ENCODE peak calls at places on chromosomes 1 and 21, in nine cellular contexts. G, Z, Q, R, T, D, S, A and K are unnamed samples.

GRCh38 chr1:3174487-3175247 is 105.7 kb downstream of the PRDM16 start:
- DNase-seq in A (peak), S (peak), D (no peak), Z (no peak), R (no peak), T (no peak), G (peak), Q (peak), K (no peak)

GRCh38 chr1:109040627-109041613 is 982 bp downstream of the WDR47 start:
- DNase-seq in Z (peak), G (peak), Q (peak), D (no peak), T (no peak), S (peak), A (peak), R (no peak), K (peak)

GRCh38 chr1:201268604-201269151 is 14.6 kb upstream of the PKP1 start:
- DNase-seq in G (peak), S (no peak), A (peak), R (no peak), Z (no peak), Q (peak), T (peak), D (peak), K (peak)

GRCh38 chr1:217364220-217364619 is 266.7 kb downstream of the GPATCH2 start:
- DNase-seq in T (no peak), A (no peak), R (no peak), Z (no peak), G (no peak), Q (no peak), S (no peak), D (no peak), K (no peak)

GRCh38 chr1:183365093-183365492 is 53.1 kb downstream of the NMNAT2 start:
- DNase-seq in G (no peak), D (no peak), Z (no peak), A (no peak), T (no peak), Q (no peak), S (no peak), R (no peak), K (no peak)

GRCh38 chr1:26305667-26306289 is 658 bp downstream of the UBXN11 start:
- DNase-seq in A (no peak), R (no peak), Q (no peak), D (no peak), T (no peak), G (no peak), Z (no peak), S (no peak), K (no peak)

GRCh38 chr1:207282049-207282448 is 39.4 kb upstream of the CD55 start:
- DNase-seq in D (no peak), Z (no peak), S (no peak), T (no peak), R (no peak), G (peak), Q (peak), A (no peak), K (peak)

GRCh38 chr1:21818661-21819060 is 6.6 kb downstream of the LDLRAD2 start:
- DNase-seq in R (no peak), Q (peak), S (no peak), Z (peak), T (no peak), D (no peak), G (peak), A (no peak), K (peak)

GRCh38 chr1:185073725-185074124 is 28.4 kb downstream of the RNF2 start:
- DNase-seq in G (peak), Q (peak), Z (no peak), D (no peak), T (no peak), A (no peak), S (no peak), R (no peak), K (peak)

GRCh38 chr1:55050283-55050682 is 10.9 kb downstream of the PCSK9 start:
- DNase-seq in Q (peak), D (peak), S (no peak), A (no peak), R (no peak), G (peak), Z (no peak), T (peak), K (no peak)

GRCh38 chr1:111720977-111721670 is 18.1 kb downstream of the INKA2 start:
- DNase-seq in Q (peak), R (no peak), G (no peak), D (no peak), A (no peak), Z (no peak), T (no peak), S (no peak), K (no peak)

GRCh38 chr1:89262643-89263042 is 10.0 kb downstream of the GBP5 start:
- DNase-seq in Q (peak), T (no peak), G (peak), S (no peak), D (no peak), R (no peak), A (no peak), Z (no peak), K (peak)

GRCh38 chr1:99975569-99975968 is 5.8 kb downstream of the SLC35A3 start:
- DNase-seq in S (no peak), D (no peak), Z (no peak), R (no peak), G (no peak), A (no peak), T (no peak), Q (no peak), K (no peak)

GRCh38 chr21:31656199-31657095 is 3.0 kb upstream of the SOD1 start:
- DNase-seq in D (no peak), S (no peak), Q (peak), A (no peak), R (no peak), G (peak), Z (no peak), T (no peak), K (no peak)

GRCh38 chr21:45459171-45460010 is 54.4 kb downstream of the COL18A1 start:
- DNase-seq in T (no peak), R (no peak), D (no peak), G (no peak), A (peak), Q (no peak), Z (no peak), S (no peak), K (no peak)

GRCh38 chr1:9652379-9653194 is 1.1 kb downstream of the PIK3CD start:
- DNase-seq in G (peak), D (no peak), Q (no peak), S (no peak), T (no peak), R (peak), Z (peak), A (no peak), K (no peak)

GRCh38 chr1:175043824-175044223 is 20.6 kb upstream of the MRPS14 start:
- DNase-seq in A (no peak), R (no peak), Q (no peak), T (no peak), G (no peak), Z (no peak), S (no peak), D (no peak), K (no peak)

GRCh38 chr1:195530961-195531360 is 1077.3 kb downstream of the KCNT2 start:
- DNase-seq in R (no peak), G (peak), Z (no peak), D (no peak), T (no peak), A (no peak), S (no peak), Q (peak), K (no peak)